ENCODE peak calls at places on chromosomes 11 and 22, in six cellular contexts. R is Calu3, A is gastrocnemius medialis, C is dorsolateral prefrontal cortex, Q is NB4, K is pancreas. W is an unnamed sample.

GRCh38 chr11:124470516-124471231 is 25.2 kb upstream of the OR8B8 start:
- DNase-seq in K (no peak), Q (no peak), C (no peak), R (no peak), A (no peak), W (no peak)

GRCh38 chr11:14502039-14502438 is 2.4 kb upstream of the COPB1 start:
- DNase-seq in R (no peak), Q (no peak), A (no peak), K (no peak), C (no peak), W (no peak)

GRCh38 chr22:24453853-24454252 is 26.5 kb downstream of the ADORA2A start:
- DNase-seq in Q (no peak), A (no peak), K (no peak), R (no peak), C (no peak), W (no peak)

GRCh38 chr22:48398181-48398905 is 1429.3 kb downstream of the BRD1 start:
- DNase-seq in Q (no peak), A (no peak), R (no peak), K (no peak), C (no peak), W (no peak)

GRCh38 chr11:40294343-40294723 is 1165.1 kb downstream of the LRRC4C start:
- DNase-seq in C (no peak), A (no peak), K (no peak), Q (no peak), R (no peak), W (no peak)

GRCh38 chr11:86596861-86597632 is 75.4 kb downstream of the ME3 start:
- DNase-seq in K (no peak), Q (no peak), A (no peak), C (no peak), R (no peak), W (no peak)

GRCh38 chr22:37036655-37037377 is 14.7 kb upstream of the KCTD17 start:
- DNase-seq in A (no peak), C (no peak), R (no peak), K (no peak), Q (no peak), W (no peak)

GRCh38 chr11:126282742-126283591 is at the start of gene TIRAP:
- DNase-seq in K (peak), A (peak), Q (peak), C (peak), R (peak), W (no peak)

GRCh38 chr11:14656536-14657457 is 13.2 kb downstream of the PDE3B start:
- DNase-seq in K (no peak), C (no peak), A (no peak), R (no peak), Q (no peak), W (no peak)

GRCh38 chr22:27397948-27398330 is 403.6 kb downstream of the MN1 start:
- DNase-seq in A (peak), Q (no peak), K (no peak), R (no peak), C (no peak), W (no peak)

GRCh38 chr11:113723706-113724246 is 17.7 kb upstream of the TMPRSS5 start:
- DNase-seq in K (no peak), A (no peak), R (no peak), C (no peak), Q (no peak), W (no peak)

GRCh38 chr11:113722934-113723333 is 16.8 kb upstream of the TMPRSS5 start:
- DNase-seq in C (no peak), Q (no peak), A (no peak), R (no peak), K (no peak), W (no peak)

GRCh38 chr11:113725883-113726405 is 19.8 kb upstream of the TMPRSS5 start:
- DNase-seq in C (no peak), R (no peak), K (no peak), Q (no peak), A (no peak), W (peak)

GRCh38 chr11:113722221-113722620 is 16.1 kb upstream of the TMPRSS5 start:
- DNase-seq in A (no peak), Q (no peak), R (no peak), C (no peak), K (no peak), W (no peak)

GRCh38 chr11:113725411-113725810 is 19.3 kb upstream of the TMPRSS5 start:
- DNase-seq in K (no peak), R (no peak), A (no peak), C (no peak), Q (no peak), W (no peak)
- TF ChIP-seq CTCF in K (no peak), R (no peak), A (no peak), C (no peak), Q (no peak), W (peak)

DNA sequence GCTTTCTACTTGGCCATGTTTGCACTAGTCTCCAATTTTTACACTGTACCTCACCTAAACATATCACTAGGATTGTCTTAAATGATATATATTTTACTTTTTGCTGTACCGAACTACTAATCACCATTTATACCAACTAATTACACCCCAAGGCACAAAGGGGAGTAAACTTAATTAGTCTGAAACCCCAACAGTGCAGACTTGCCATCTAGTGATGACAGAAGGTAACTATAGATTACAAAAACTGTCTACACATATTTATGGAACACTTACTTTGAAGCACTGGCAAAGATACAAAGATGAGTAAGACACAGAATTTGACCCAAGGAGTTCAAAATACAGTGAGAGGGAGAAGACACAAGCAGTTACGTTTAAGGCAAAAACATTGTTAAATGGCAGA is 139.7 kb downstream of the CNTN5 start:
- DNase-seq in A (no peak), R (no peak), K (no peak), Q (no peak), C (no peak), W (no peak)
- TF ChIP-seq CTCF in A (no peak), R (no peak), K (no peak), Q (no peak), C (no peak), W (no peak)

GRCh38 chr11:68020575-68020974 is 9.9 kb upstream of the NDUFS8 start:
- DNase-seq in C (no peak), Q (peak), R (peak), A (no peak), K (no peak), W (no peak)

GRCh38 chr11:68022531-68022930 is 8.0 kb upstream of the NDUFS8 start:
- DNase-seq in R (no peak), Q (no peak), K (no peak), C (no peak), A (no peak), W (no peak)

GRCh38 chr11:68019486-68019885 is 9.4 kb downstream of the ALDH3B1 start:
- DNase-seq in Q (no peak), A (no peak), K (no peak), R (no peak), C (no peak), W (no peak)

GRCh38 chr11:68018730-68019190 is 8.6 kb downstream of the ALDH3B1 start:
- DNase-seq in C (no peak), K (no peak), R (no peak), A (no peak), Q (no peak), W (no peak)

DNA sequence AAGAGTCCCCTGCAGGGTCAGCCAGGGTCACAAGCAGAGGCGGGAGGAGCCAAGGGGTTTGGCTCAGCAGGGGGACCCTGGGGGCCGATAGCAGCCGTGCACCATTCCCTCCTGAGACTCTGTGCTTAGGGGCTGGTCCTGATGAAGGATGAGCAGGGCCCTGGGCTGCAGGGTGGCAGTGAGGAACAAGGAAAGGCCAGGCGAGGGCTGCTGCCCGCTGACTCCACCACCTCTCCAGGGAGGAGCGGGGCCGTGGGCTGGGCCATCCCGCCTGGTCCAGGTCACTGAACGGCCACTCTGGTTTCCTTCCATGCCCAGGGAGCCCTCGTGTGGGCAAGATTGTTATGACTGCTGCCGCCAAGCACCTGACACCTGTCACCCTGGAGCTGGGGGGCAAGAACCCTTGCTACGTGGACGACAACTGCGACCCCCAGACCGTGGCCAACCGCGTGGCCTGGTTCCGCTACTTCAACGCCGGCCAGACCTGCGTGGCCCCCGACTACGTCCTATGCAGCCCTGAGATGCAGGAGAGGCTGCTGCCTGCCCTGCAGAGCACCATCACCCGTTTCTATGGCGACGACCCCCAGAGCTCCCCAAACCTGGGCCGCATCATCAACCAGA is 9.2 kb upstream of the NDUFS8 start:
- DNase-seq in A (no peak), C (no peak), R (peak), K (no peak), Q (no peak), W (no peak)
- TF ChIP-seq CTCF in A (no peak), C (no peak), R (peak), K (peak), Q (no peak), W (peak)

GRCh38 chr11:122703541-122704272 is 48.2 kb downstream of the UBASH3B start:
- DNase-seq in R (no peak), K (no peak), C (no peak), Q (no peak), A (no peak), W (no peak)
- TF ChIP-seq CTCF in R (no peak), K (no peak), C (no peak), Q (no peak), A (no peak), W (no peak)

DNA sequence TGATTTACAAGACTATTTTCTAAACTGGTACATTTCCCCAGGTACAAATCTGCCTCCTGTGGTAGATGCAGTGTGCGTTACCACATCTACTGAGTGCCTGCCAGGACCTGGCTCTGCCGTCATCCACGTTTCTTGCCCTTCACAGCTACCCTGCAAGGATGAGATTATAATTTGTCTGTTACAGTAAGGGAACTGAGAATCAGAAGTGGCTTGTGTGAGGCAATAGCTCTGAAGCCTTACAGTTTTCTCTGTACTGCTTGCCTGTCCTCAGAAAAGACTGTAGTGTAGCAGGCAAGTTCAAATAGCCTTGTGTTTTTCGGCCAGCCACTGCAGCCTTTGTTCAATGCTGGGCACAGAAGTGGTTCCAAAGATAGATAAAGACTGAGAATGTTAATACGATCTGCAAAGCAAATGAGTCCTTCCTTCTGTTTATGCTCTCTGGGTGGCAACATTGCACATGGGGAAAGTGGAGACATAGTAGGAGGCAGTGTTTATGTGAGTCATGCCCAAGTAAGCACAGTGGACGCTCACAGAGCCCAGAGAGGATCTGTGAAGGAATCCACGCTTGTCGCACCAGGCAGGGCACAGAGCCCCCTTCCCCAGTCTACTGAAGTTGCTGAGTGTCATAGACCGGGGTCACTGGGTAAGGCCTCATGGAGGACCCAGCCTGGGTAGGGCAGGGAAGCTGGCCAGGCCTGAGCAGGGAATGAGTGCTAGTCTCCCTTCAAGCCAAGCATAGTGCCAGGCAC is 49.1 kb downstream of the MICAL2 start:
- DNase-seq in R (no peak), Q (peak), C (no peak), A (peak), K (no peak), W (no peak)
- TF ChIP-seq CTCF in R (no peak), Q (no peak), C (peak), A (no peak), K (no peak), W (peak)

GRCh38 chr11:4433852-4434251 is 15.2 kb upstream of the OR52K2 start:
- DNase-seq in C (no peak), R (no peak), A (no peak), Q (peak), K (no peak), W (no peak)
- TF ChIP-seq CTCF in C (no peak), R (no peak), A (no peak), Q (no peak), K (no peak), W (no peak)